ENCODE peak calls at places on chromosomes 3 and 15, in five cellular contexts. One of them, this sample, is unnamed.

GRCh38 chr3:38297947-38298711 is 16.0 kb downstream of the SLC22A14 start:
- DNase-seq in HepG2: no peak
- DNase-seq in IMR-90: peak
- DNase-seq in spleen: no peak
- DNase-seq in GM12892: no peak
- DNase-seq in this sample: no peak

GRCh38 chr3:169771651-169772529 is 1.3 kb upstream of the MYNN start:
- DNase-seq in HepG2: peak
- DNase-seq in IMR-90: peak
- DNase-seq in spleen: no peak
- DNase-seq in GM12892: no peak
- DNase-seq in this sample: peak

GRCh38 chr3:158267015-158267414 is 157.1 kb downstream of the RSRC1 start:
- DNase-seq in HepG2: no peak
- DNase-seq in IMR-90: no peak
- DNase-seq in spleen: no peak
- DNase-seq in GM12892: no peak
- DNase-seq in this sample: peak

GRCh38 chr3:29950232-29950631 is 656.2 kb upstream of the TGFBR2 start:
- DNase-seq in HepG2: no peak
- DNase-seq in IMR-90: no peak
- DNase-seq in spleen: no peak
- DNase-seq in GM12892: no peak
- DNase-seq in this sample: no peak

GRCh38 chr15:66619152-66619903 is 53.5 kb upstream of the LCTL start:
- DNase-seq in HepG2: peak
- DNase-seq in IMR-90: peak
- DNase-seq in spleen: peak
- DNase-seq in GM12892: peak
- DNase-seq in this sample: peak

GRCh38 chr15:57283774-57284508 is 92.4 kb upstream of the CGNL1 start:
- DNase-seq in HepG2: no peak
- DNase-seq in IMR-90: peak
- DNase-seq in spleen: no peak
- DNase-seq in GM12892: no peak
- DNase-seq in this sample: no peak

GRCh38 chr3:61358364-61358763 is 107.1 kb upstream of the FHIT start:
- DNase-seq in HepG2: no peak
- DNase-seq in IMR-90: no peak
- DNase-seq in spleen: peak
- DNase-seq in GM12892: peak
- DNase-seq in this sample: no peak

GRCh38 chr3:43238801-43239200 is 47.5 kb upstream of the SNRK start:
- DNase-seq in HepG2: no peak
- DNase-seq in IMR-90: no peak
- DNase-seq in spleen: no peak
- DNase-seq in GM12892: no peak
- DNase-seq in this sample: no peak

GRCh38 chr3:147987549-147987948 is 578.4 kb downstream of the ZIC1 start:
- DNase-seq in HepG2: peak
- DNase-seq in IMR-90: no peak
- DNase-seq in spleen: no peak
- DNase-seq in GM12892: no peak
- DNase-seq in this sample: no peak

GRCh38 chr3:54065551-54065950 is 56.8 kb upstream of the CACNA2D3 start:
- DNase-seq in HepG2: no peak
- DNase-seq in IMR-90: no peak
- DNase-seq in spleen: no peak
- DNase-seq in GM12892: no peak
- DNase-seq in this sample: no peak

GRCh38 chr3:73508330-73508954 is 116.3 kb downstream of the PDZRN3 start:
- DNase-seq in HepG2: peak
- DNase-seq in IMR-90: peak
- DNase-seq in spleen: no peak
- DNase-seq in GM12892: peak
- DNase-seq in this sample: peak

GRCh38 chr3:41362638-41363559 is 163.6 kb downstream of the CTNNB1 start:
- DNase-seq in HepG2: peak
- DNase-seq in IMR-90: no peak
- DNase-seq in spleen: no peak
- DNase-seq in GM12892: no peak
- DNase-seq in this sample: no peak

GRCh38 chr15:35751421-35752133 is 205.6 kb upstream of the DPH6 start:
- DNase-seq in HepG2: peak
- DNase-seq in IMR-90: peak
- DNase-seq in spleen: no peak
- DNase-seq in GM12892: no peak
- DNase-seq in this sample: peak

GRCh38 chr3:177960014-177960413 is 576.2 kb upstream of the KCNMB2 start:
- DNase-seq in HepG2: no peak
- DNase-seq in IMR-90: peak
- DNase-seq in spleen: no peak
- DNase-seq in GM12892: no peak
- DNase-seq in this sample: no peak

GRCh38 chr15:34651962-34652725 is 68.7 kb upstream of the GOLGA8B start:
- DNase-seq in HepG2: no peak
- DNase-seq in IMR-90: no peak
- DNase-seq in spleen: no peak
- DNase-seq in GM12892: no peak
- DNase-seq in this sample: no peak

GRCh38 chr3:182668541-182668940 is 124.8 kb upstream of the ATP11B start:
- DNase-seq in HepG2: no peak
- DNase-seq in IMR-90: no peak
- DNase-seq in spleen: no peak
- DNase-seq in GM12892: no peak
- DNase-seq in this sample: no peak

GRCh38 chr3:37800022-37800493 is 61.6 kb upstream of the CTDSPL start:
- DNase-seq in HepG2: no peak
- DNase-seq in IMR-90: peak
- DNase-seq in spleen: no peak
- DNase-seq in GM12892: no peak
- DNase-seq in this sample: no peak

GRCh38 chr15:76994001-76994400 is 925 bp upstream of the PSTPIP1 start:
- DNase-seq in HepG2: no peak
- DNase-seq in IMR-90: no peak
- DNase-seq in spleen: peak
- DNase-seq in GM12892: no peak
- DNase-seq in this sample: no peak

GRCh38 chr15:68560501-68561113 is 18.2 kb upstream of the CORO2B start:
- DNase-seq in HepG2: no peak
- DNase-seq in IMR-90: no peak
- DNase-seq in spleen: peak
- DNase-seq in GM12892: no peak
- DNase-seq in this sample: no peak
- TF ChIP-seq POLR2A in HepG2: no peak
- TF ChIP-seq POLR2A in IMR-90: no peak
- TF ChIP-seq POLR2A in spleen: no peak
- TF ChIP-seq POLR2A in GM12892: no peak
- TF ChIP-seq POLR2A in this sample: no peak

GRCh38 chr3:69051796-69052566 is at the start of gene TMF1:
- DNase-seq in HepG2: peak
- DNase-seq in IMR-90: peak
- DNase-seq in spleen: peak
- DNase-seq in GM12892: peak
- DNase-seq in this sample: no peak
- TF ChIP-seq POLR2A in HepG2: peak
- TF ChIP-seq POLR2A in IMR-90: peak
- TF ChIP-seq POLR2A in spleen: no peak
- TF ChIP-seq POLR2A in GM12892: peak
- TF ChIP-seq POLR2A in this sample: peak

GRCh38 chr3:45915518-45916231 is 27.6 kb upstream of the CXCR6 start:
- DNase-seq in HepG2: no peak
- DNase-seq in IMR-90: peak
- DNase-seq in spleen: peak
- DNase-seq in GM12892: peak
- DNase-seq in this sample: no peak
- TF ChIP-seq POLR2A in HepG2: no peak
- TF ChIP-seq POLR2A in IMR-90: no peak
- TF ChIP-seq POLR2A in spleen: no peak
- TF ChIP-seq POLR2A in GM12892: no peak
- TF ChIP-seq POLR2A in this sample: no peak

GRCh38 chr3:150055332-150055731 is 84.6 kb upstream of the PFN2 start:
- DNase-seq in HepG2: no peak
- DNase-seq in IMR-90: no peak
- DNase-seq in spleen: no peak
- DNase-seq in GM12892: no peak
- DNase-seq in this sample: no peak
- TF ChIP-seq POLR2A in HepG2: no peak
- TF ChIP-seq POLR2A in IMR-90: no peak
- TF ChIP-seq POLR2A in spleen: no peak
- TF ChIP-seq POLR2A in GM12892: no peak
- TF ChIP-seq POLR2A in this sample: no peak

GRCh38 chr15:81000626-81001179 is at the start of gene TLNRD1:
- DNase-seq in HepG2: peak
- DNase-seq in IMR-90: peak
- DNase-seq in spleen: peak
- DNase-seq in GM12892: peak
- DNase-seq in this sample: peak
- TF ChIP-seq POLR2A in HepG2: peak
- TF ChIP-seq POLR2A in IMR-90: peak
- TF ChIP-seq POLR2A in spleen: no peak
- TF ChIP-seq POLR2A in GM12892: peak
- TF ChIP-seq POLR2A in this sample: no peak

DNA sequence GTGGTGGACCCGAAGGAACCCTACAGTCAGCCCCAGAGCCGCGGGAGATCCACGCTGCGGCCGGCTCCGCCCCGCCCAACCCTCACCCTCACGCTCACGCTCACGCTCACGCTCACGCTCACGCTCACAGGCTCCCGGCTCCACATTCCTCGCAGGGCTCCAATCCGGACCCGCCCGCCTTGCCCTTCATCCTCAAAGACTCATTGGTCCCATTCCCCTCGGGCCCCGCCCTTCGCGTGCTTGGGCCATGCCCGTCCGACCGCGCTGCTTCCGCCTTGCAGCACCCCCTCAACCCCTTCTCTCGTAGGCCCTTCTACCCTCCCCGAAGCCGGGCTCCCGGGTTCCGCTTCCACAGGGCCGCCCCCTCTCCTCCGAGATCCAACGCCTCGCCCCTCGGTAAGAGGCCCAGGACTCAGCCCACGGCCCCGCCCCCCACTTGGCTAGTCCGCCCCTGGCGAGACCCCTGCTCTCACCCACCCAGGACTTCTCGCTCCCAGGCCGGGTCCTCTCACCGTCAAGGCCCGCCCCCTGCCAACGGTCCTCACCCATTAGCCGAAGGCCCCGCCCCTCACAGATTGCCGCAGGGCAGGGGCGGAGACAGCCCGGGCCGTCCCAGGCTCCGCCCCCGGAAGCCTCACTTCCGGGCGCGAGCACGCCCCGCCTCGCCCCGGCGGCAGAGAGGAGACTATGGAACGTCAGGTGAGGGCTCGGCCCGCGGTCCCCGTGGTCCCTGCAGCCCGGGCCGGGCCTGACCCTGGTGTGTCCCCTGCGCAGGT is at the start of gene APEH:
- DNase-seq in HepG2: peak
- DNase-seq in IMR-90: peak
- DNase-seq in spleen: peak
- DNase-seq in GM12892: peak
- DNase-seq in this sample: no peak
- TF ChIP-seq POLR2A in HepG2: no peak
- TF ChIP-seq POLR2A in IMR-90: peak
- TF ChIP-seq POLR2A in spleen: no peak
- TF ChIP-seq POLR2A in GM12892: peak
- TF ChIP-seq POLR2A in this sample: peak